ENCODE peak calls at places on chromosomes 1 and 21, in four cellular contexts. D, N, O and F are unnamed samples.

GRCh38 chr1:156712626-156713025 is 7.2 kb upstream of the CRABP2 start:
- DNase-seq in D (no peak), O (no peak), N (no peak), F (no peak)

GRCh38 chr1:120133228-120133927 is 42.9 kb downstream of the SEC22B start:
- DNase-seq in N (no peak), D (no peak), O (no peak), F (no peak)

GRCh38 chr1:217881131-217881543 is 250.0 kb downstream of the SPATA17 start:
- DNase-seq in O (no peak), D (no peak), N (no peak), F (no peak)

GRCh38 chr1:80155371-80155770 is 1148.8 kb upstream of the ADGRL4 start:
- DNase-seq in D (peak; percentile 1), N (no peak), O (no peak), F (no peak)

GRCh38 chr1:163347106-163347505 is 25.4 kb downstream of the NUF2 start:
- DNase-seq in N (no peak), D (no peak), O (no peak), F (no peak)

GRCh38 chr1:15088146-15089025 is 65.2 kb upstream of the TMEM51 start:
- DNase-seq in O (no peak), D (peak; percentile 24), N (no peak), F (no peak)

GRCh38 chr1:183881387-183882084 is 76.6 kb downstream of the RGL1 start:
- DNase-seq in N (no peak), D (peak; percentile 86), O (no peak), F (peak; percentile 33)

GRCh38 chr1:223209293-223209898 is 66.3 kb upstream of the TLR5 start:
- DNase-seq in O (no peak), N (no peak), D (no peak), F (no peak)

GRCh38 chr1:77313491-77313890 is 31.7 kb downstream of the AK5 start:
- DNase-seq in N (peak; percentile 8), D (peak; percentile 15), O (no peak), F (peak; percentile 58)

GRCh38 chr1:206575165-206575893 is 36.9 kb downstream of the EIF2D start:
- DNase-seq in N (peak; percentile 59), D (peak; percentile 87), O (no peak), F (no peak)

GRCh38 chr1:25204797-25205441 is 27.4 kb downstream of the SYF2 start:
- DNase-seq in D (peak; percentile 58), N (peak; percentile 77), O (no peak), F (no peak)

GRCh38 chr1:206757524-206758266 is 12.9 kb upstream of the IL19 start:
- DNase-seq in N (no peak), O (no peak), D (no peak), F (no peak)

GRCh38 chr1:185595835-185596667 is 138.1 kb upstream of the HMCN1 start:
- DNase-seq in D (peak; percentile 56), N (peak; percentile 67), O (peak; percentile 13), F (peak; percentile 77)

GRCh38 chr1:201448981-201449380 is 20.0 kb downstream of the PHLDA3 start:
- DNase-seq in O (no peak), D (no peak), N (no peak), F (no peak)

GRCh38 chr1:67586596-67586995 is 98.4 kb upstream of the GADD45A start:
- DNase-seq in D (peak; percentile 56), N (no peak), O (no peak), F (no peak)

GRCh38 chr1:150511551-150511950 is 3.6 kb downstream of the ECM1 start:
- DNase-seq in O (no peak), D (no peak), N (no peak), F (no peak)

GRCh38 chr1:27053977-27054376 is 41.3 kb upstream of the TENT5B start:
- DNase-seq in O (no peak), D (no peak), N (peak; percentile 8), F (no peak)

GRCh38 chr1:165815725-165816124 is 11.7 kb upstream of the UCK2 start:
- DNase-seq in O (no peak), D (peak; percentile 65), N (no peak), F (no peak)

GRCh38 chr1:116498789-116499628 is 71.8 kb downstream of the CD58 start:
- DNase-seq in N (peak; percentile 76), O (no peak), D (peak; percentile 61), F (peak; percentile 34)
- TF ChIP-seq CHD1 in N (no peak), O (no peak), D (no peak), F (no peak)

GRCh38 chr1:36345353-36345752 is 21.9 kb upstream of the EVA1B start:
- DNase-seq in N (no peak), O (no peak), D (no peak), F (no peak)

GRCh38 chr1:36341626-36342320 is 18.3 kb upstream of the EVA1B start:
- DNase-seq in D (no peak), N (no peak), O (no peak), F (no peak)

GRCh38 chr1:36343651-36344394 is 20.4 kb upstream of the EVA1B start:
- DNase-seq in D (no peak), O (no peak), N (no peak), F (no peak)

GRCh38 chr1:36344395-36344680 is 20.9 kb upstream of the EVA1B start:
- DNase-seq in N (no peak), D (no peak), O (no peak), F (no peak)

DNA sequence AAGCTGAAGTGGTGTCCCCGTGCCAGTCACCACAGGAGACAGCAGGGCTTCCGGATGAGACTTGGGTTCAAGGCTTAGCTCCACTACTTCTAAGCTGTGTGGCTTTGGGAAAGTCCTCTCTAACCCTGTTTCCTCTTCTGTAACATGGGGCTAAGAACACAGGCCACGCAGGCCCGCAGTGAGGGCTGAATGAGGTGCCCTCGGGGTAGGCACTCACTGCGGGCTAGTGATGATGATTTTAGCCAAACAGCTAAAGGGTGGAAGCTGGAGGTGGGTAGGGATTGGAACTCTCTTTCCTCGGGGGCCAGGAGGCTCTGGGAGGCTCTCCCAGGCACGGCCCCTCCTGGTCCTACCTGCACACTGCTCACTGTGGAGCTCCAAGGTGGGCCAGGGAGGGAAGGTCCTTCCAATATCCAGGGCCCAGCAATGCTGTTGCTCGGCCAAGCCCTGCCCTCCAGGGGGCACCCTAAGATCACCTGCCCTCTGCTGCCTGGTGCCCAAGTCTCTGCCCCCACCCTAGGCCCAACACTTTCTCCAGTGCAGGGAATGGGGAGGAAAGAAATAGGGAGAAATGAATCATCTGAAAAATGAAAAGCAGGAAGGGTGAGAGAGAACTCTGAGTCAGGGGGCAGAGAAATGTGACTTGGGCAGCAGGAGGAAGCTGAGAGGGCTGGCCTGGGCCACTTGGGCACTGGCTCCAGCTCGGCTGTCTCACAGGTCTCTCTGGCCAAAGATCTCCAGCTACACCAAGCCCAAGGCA is 19.2 kb upstream of the EVA1B start:
- DNase-seq in O (no peak), D (peak; percentile 67), N (peak; percentile 48), F (no peak)
- TF ChIP-seq CHD1 in O (no peak), D (no peak), N (no peak), F (no peak)

GRCh38 chr1:7538849-7539771 is 232.0 kb upstream of the VAMP3 start:
- DNase-seq in D (no peak), O (no peak), N (no peak), F (no peak)

GRCh38 chr1:7538033-7538432 is 233.1 kb upstream of the VAMP3 start:
- DNase-seq in O (no peak), N (no peak), D (peak; percentile 90), F (no peak)

GRCh38 chr1:7541629-7542028 is 229.5 kb upstream of the VAMP3 start:
- DNase-seq in D (peak; percentile 94), O (no peak), N (peak; percentile 43), F (no peak)

GRCh38 chr1:7539772-7540175 is 231.3 kb upstream of the VAMP3 start:
- DNase-seq in O (no peak), D (peak; percentile 40), N (peak; percentile 70), F (peak; percentile 79)

DNA sequence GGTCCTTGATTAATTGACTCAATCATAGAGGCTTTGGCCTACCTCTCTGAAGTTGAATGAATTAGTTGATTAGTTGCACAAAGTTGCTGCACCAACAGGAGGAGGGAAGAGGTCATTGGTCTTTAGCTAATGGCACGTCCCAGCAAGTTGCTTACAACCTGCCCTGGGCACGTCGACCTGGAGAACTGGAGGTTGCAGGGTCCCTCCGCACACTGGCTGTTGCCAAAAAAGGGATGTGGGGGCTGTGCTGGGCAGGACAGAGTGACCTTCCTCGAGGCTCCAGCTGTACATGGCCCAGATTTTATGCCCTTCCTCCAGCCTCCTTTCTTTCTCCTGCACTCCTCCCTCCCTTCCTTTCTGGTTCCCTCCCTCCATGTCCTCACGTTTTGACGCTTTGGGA is 230.3 kb upstream of the VAMP3 start:
- DNase-seq in D (no peak), O (no peak), N (no peak), F (no peak)
- TF ChIP-seq CHD1 in D (no peak), O (no peak), N (no peak), F (no peak)

DNA sequence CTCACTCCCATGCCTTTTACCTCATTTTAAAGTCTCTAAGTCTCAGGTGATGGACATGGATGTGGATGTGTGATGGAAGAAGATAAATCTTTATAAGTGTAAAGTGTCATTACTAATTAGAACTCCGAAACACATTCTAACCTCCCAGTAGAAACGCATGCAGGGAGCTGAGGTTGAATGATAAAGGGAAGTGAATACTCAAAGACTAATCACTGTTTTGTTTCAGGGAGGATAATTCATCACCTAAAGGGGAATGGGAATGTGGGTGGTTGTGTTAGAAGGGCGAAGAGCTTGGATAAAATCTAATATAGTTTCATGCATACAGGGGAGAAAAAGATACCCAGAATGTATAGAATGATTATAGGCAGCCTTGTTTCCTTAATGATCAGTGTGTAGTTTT is 12.5 kb downstream of the NCAM2 start:
- DNase-seq in N (no peak), O (no peak), D (no peak), F (no peak)
- TF ChIP-seq CHD1 in N (no peak), O (no peak), D (no peak), F (no peak)

GRCh38 chr1:10909697-10910489 is 102.6 kb upstream of the TARDBP start:
- DNase-seq in N (peak; percentile 82), O (no peak), D (no peak), F (peak; percentile 95)
- TF ChIP-seq CHD1 in N (no peak), O (no peak), D (no peak), F (no peak)

GRCh38 chr1:88791192-88791591 is 100.2 kb downstream of the GTF2B start:
- DNase-seq in N (no peak), D (peak; percentile 12), O (no peak), F (no peak)
- TF ChIP-seq CHD1 in N (no peak), D (no peak), O (no peak), F (no peak)